ENCODE peak calls at places on chromosomes 13 and 19, in seven cellular contexts. One of them, this sample, is unnamed.

GRCh38 chr13:31476266-31476665 is 263.1 kb upstream of the RXFP2 start:
- DNase-seq in H54: no peak
- DNase-seq in activated naive CD8-positive, alpha-beta T cell treated with anti-CD3 and anti-CD28 coated beads, Interleukin-2, amount 50 U/mL, for 16 hours: no peak
- DNase-seq in GF-D8: no peak
- DNase-seq in mucosa of descending colon: no peak
- DNase-seq in suprapubic skin: no peak
- DNase-seq in stimulated activated CD8-positive, alpha-beta memory T cell treated with anti-CD3 and anti-CD28 coated beads, Interleukin-2, amount 100 ng/mL, for 48 hours: no peak
- DNase-seq in this sample: no peak

GRCh38 chr13:43377955-43378354 is 354.6 kb downstream of the DNAJC15 start:
- DNase-seq in H54: no peak
- DNase-seq in stimulated activated CD8-positive, alpha-beta memory T cell treated with anti-CD3 and anti-CD28 coated beads, Interleukin-2, amount 100 ng/mL, for 48 hours: no peak
- DNase-seq in suprapubic skin: no peak
- DNase-seq in activated naive CD8-positive, alpha-beta T cell treated with anti-CD3 and anti-CD28 coated beads, Interleukin-2, amount 50 U/mL, for 16 hours: no peak
- DNase-seq in mucosa of descending colon: no peak
- DNase-seq in GF-D8: no peak
- DNase-seq in this sample: no peak

GRCh38 chr13:74115138-74115537 is 19.1 kb downstream of the KLF12 start:
- DNase-seq in mucosa of descending colon: no peak
- DNase-seq in suprapubic skin: no peak
- DNase-seq in activated naive CD8-positive, alpha-beta T cell treated with anti-CD3 and anti-CD28 coated beads, Interleukin-2, amount 50 U/mL, for 16 hours: no peak
- DNase-seq in stimulated activated CD8-positive, alpha-beta memory T cell treated with anti-CD3 and anti-CD28 coated beads, Interleukin-2, amount 100 ng/mL, for 48 hours: no peak
- DNase-seq in GF-D8: no peak
- DNase-seq in H54: no peak
- DNase-seq in this sample: no peak

GRCh38 chr13:48448963-48449614 is 36.2 kb upstream of the LPAR6 start:
- DNase-seq in activated naive CD8-positive, alpha-beta T cell treated with anti-CD3 and anti-CD28 coated beads, Interleukin-2, amount 50 U/mL, for 16 hours: no peak
- DNase-seq in H54: no peak
- DNase-seq in GF-D8: peak
- DNase-seq in suprapubic skin: no peak
- DNase-seq in stimulated activated CD8-positive, alpha-beta memory T cell treated with anti-CD3 and anti-CD28 coated beads, Interleukin-2, amount 100 ng/mL, for 48 hours: no peak
- DNase-seq in mucosa of descending colon: no peak
- DNase-seq in this sample: peak

GRCh38 chr19:39339636-39340035 is 2.6 kb upstream of the SAMD4B start:
- DNase-seq in stimulated activated CD8-positive, alpha-beta memory T cell treated with anti-CD3 and anti-CD28 coated beads, Interleukin-2, amount 100 ng/mL, for 48 hours: no peak
- DNase-seq in activated naive CD8-positive, alpha-beta T cell treated with anti-CD3 and anti-CD28 coated beads, Interleukin-2, amount 50 U/mL, for 16 hours: no peak
- DNase-seq in suprapubic skin: no peak
- DNase-seq in H54: no peak
- DNase-seq in mucosa of descending colon: no peak
- DNase-seq in GF-D8: no peak
- DNase-seq in this sample: no peak

GRCh38 chr19:38149597-38149996 is 74.4 kb downstream of the DPF1 start:
- DNase-seq in stimulated activated CD8-positive, alpha-beta memory T cell treated with anti-CD3 and anti-CD28 coated beads, Interleukin-2, amount 100 ng/mL, for 48 hours: no peak
- DNase-seq in suprapubic skin: no peak
- DNase-seq in H54: no peak
- DNase-seq in mucosa of descending colon: no peak
- DNase-seq in activated naive CD8-positive, alpha-beta T cell treated with anti-CD3 and anti-CD28 coated beads, Interleukin-2, amount 50 U/mL, for 16 hours: no peak
- DNase-seq in GF-D8: no peak
- DNase-seq in this sample: peak

GRCh38 chr13:111663505-111663904 is 343.1 kb downstream of the TEX29 start:
- DNase-seq in stimulated activated CD8-positive, alpha-beta memory T cell treated with anti-CD3 and anti-CD28 coated beads, Interleukin-2, amount 100 ng/mL, for 48 hours: no peak
- DNase-seq in suprapubic skin: no peak
- DNase-seq in GF-D8: no peak
- DNase-seq in H54: no peak
- DNase-seq in mucosa of descending colon: no peak
- DNase-seq in activated naive CD8-positive, alpha-beta T cell treated with anti-CD3 and anti-CD28 coated beads, Interleukin-2, amount 50 U/mL, for 16 hours: no peak
- DNase-seq in this sample: no peak

GRCh38 chr19:46489445-46490272 is 6.0 kb downstream of the PNMA8B start:
- DNase-seq in mucosa of descending colon: no peak
- DNase-seq in stimulated activated CD8-positive, alpha-beta memory T cell treated with anti-CD3 and anti-CD28 coated beads, Interleukin-2, amount 100 ng/mL, for 48 hours: no peak
- DNase-seq in suprapubic skin: peak
- DNase-seq in activated naive CD8-positive, alpha-beta T cell treated with anti-CD3 and anti-CD28 coated beads, Interleukin-2, amount 50 U/mL, for 16 hours: no peak
- DNase-seq in GF-D8: no peak
- DNase-seq in H54: no peak
- DNase-seq in this sample: no peak

GRCh38 chr13:79776538-79776937 is 295.6 kb downstream of the NDFIP2 start:
- DNase-seq in GF-D8: no peak
- DNase-seq in mucosa of descending colon: peak
- DNase-seq in stimulated activated CD8-positive, alpha-beta memory T cell treated with anti-CD3 and anti-CD28 coated beads, Interleukin-2, amount 100 ng/mL, for 48 hours: no peak
- DNase-seq in activated naive CD8-positive, alpha-beta T cell treated with anti-CD3 and anti-CD28 coated beads, Interleukin-2, amount 50 U/mL, for 16 hours: no peak
- DNase-seq in H54: no peak
- DNase-seq in suprapubic skin: no peak
- DNase-seq in this sample: peak

GRCh38 chr13:90365130-90365529 is 982.4 kb upstream of the MIR17HG start:
- DNase-seq in mucosa of descending colon: no peak
- DNase-seq in suprapubic skin: no peak
- DNase-seq in GF-D8: no peak
- DNase-seq in activated naive CD8-positive, alpha-beta T cell treated with anti-CD3 and anti-CD28 coated beads, Interleukin-2, amount 50 U/mL, for 16 hours: no peak
- DNase-seq in stimulated activated CD8-positive, alpha-beta memory T cell treated with anti-CD3 and anti-CD28 coated beads, Interleukin-2, amount 100 ng/mL, for 48 hours: no peak
- DNase-seq in H54: no peak
- DNase-seq in this sample: no peak